ENCODE peak calls at places on chromosomes 6 and 20, in seven cellular contexts. C is GM12865, I is astrocyte of the spinal cord, L is AG04450, G is heart right ventricle, P is stomach, B is brain microvascular endothelial cell. M is an unnamed sample.

GRCh38 chr6:25945175-25945574 is 14.7 kb upstream of the SLC17A2 start:
- DNase-seq in C (peak), L (no peak), P (no peak), G (no peak), B (no peak), I (no peak), M (no peak)

GRCh38 chr20:41534842-41535241 is 83.3 kb downstream of the CHD6 start:
- DNase-seq in B (peak), C (no peak), P (no peak), G (no peak), L (no peak), I (peak), M (no peak)

GRCh38 chr6:167907837-167908681 is 81.3 kb downstream of the AFDN start:
- DNase-seq in C (no peak), B (peak), P (no peak), G (peak), L (no peak), I (peak), M (no peak)

GRCh38 chr6:31090973-31091364 is 21.4 kb downstream of the C6orf15 start:
- DNase-seq in G (no peak), P (no peak), I (no peak), B (no peak), L (no peak), C (no peak), M (no peak)

GRCh38 chr6:30002871-30003270 is 58.2 kb upstream of the POLR1H start:
- DNase-seq in G (no peak), B (peak), P (no peak), L (no peak), C (no peak), I (peak), M (no peak)

GRCh38 chr6:56497691-56498090 is 145.0 kb downstream of the DST start:
- DNase-seq in I (no peak), P (no peak), B (no peak), C (no peak), L (no peak), G (no peak), M (no peak)

GRCh38 chr6:32886674-32887383 is 32.8 kb downstream of the PSMB9 start:
- DNase-seq in G (no peak), L (peak), C (no peak), P (no peak), B (peak), I (peak), M (no peak)

GRCh38 chr6:25627001-25627400 is 25.0 kb upstream of the SCGN start:
- DNase-seq in C (no peak), B (no peak), I (no peak), P (no peak), G (no peak), L (no peak), M (no peak)

GRCh38 chr6:109445382-109445781 is 4.9 kb downstream of the SMPD2 start:
- DNase-seq in B (no peak), P (no peak), I (no peak), G (no peak), L (no peak), C (no peak), M (no peak)
- TF ChIP-seq CTCF in B (peak), P (no peak), I (no peak), G (no peak), L (no peak), C (peak), M (no peak)

GRCh38 chr6:161353208-161353613 is 79.3 kb upstream of the AGPAT4 start:
- DNase-seq in P (no peak), G (no peak), B (no peak), C (no peak), L (no peak), I (no peak), M (no peak)
- TF ChIP-seq CTCF in P (no peak), G (peak), B (peak), C (no peak), L (peak), I (peak), M (no peak)

GRCh38 chr6:23659125-23659524 is 466.9 kb upstream of the NRSN1 start:
- DNase-seq in P (no peak), B (peak), L (no peak), G (no peak), C (no peak), I (peak), M (no peak)
- TF ChIP-seq CTCF in P (no peak), B (peak), L (peak), G (peak), C (peak), I (peak), M (peak)

GRCh38 chr20:54137115-54137514 is 36.7 kb downstream of the CYP24A1 start:
- DNase-seq in P (no peak), B (no peak), I (no peak), L (no peak), C (no peak), G (no peak), M (no peak)
- TF ChIP-seq CTCF in P (no peak), B (no peak), I (no peak), L (no peak), C (no peak), G (no peak), M (no peak)

M was measured in mesothelial cell of epicardium.